ENCODE peak calls at places on chromosomes 12 and 14, in four cellular contexts. F is left cardiac atrium, M is dermis blood vessel endothelial cell, X is Right ventricle myocardium inferior. K is an unnamed sample.

GRCh38 chr12:124454735-124455134 is 112.7 kb downstream of the NCOR2 start:
- DNase-seq in F (no peak), M (no peak), X (no peak), K (no peak)

GRCh38 chr14:98170580-98170979 is 1101.4 kb downstream of the BCL11B start:
- DNase-seq in F (no peak), M (no peak), X (no peak), K (no peak)

GRCh38 chr12:118773956-118774723 is 207.2 kb upstream of the SRRM4 start:
- DNase-seq in F (no peak), M (no peak), X (no peak), K (no peak)

GRCh38 chr12:93229494-93230310 is 148.0 kb upstream of the NUDT4 start:
- DNase-seq in F (no peak), M (peak), X (no peak), K (peak)

GRCh38 chr12:15939111-15939510 is 28.0 kb downstream of the DERA start:
- DNase-seq in F (no peak), M (no peak), X (no peak), K (no peak)

GRCh38 chr12:84508325-84508861 is 404.2 kb downstream of the SLC6A15 start:
- DNase-seq in F (peak), M (no peak), X (peak), K (peak)

GRCh38 chr14:91388551-91388975 is 29.1 kb downstream of the CCDC88C start:
- DNase-seq in F (no peak), M (no peak), X (no peak), K (no peak)

GRCh38 chr12:21001778-21002177 is 129.2 kb upstream of the SLCO1B1 start:
- DNase-seq in F (no peak), M (no peak), X (no peak), K (no peak)

GRCh38 chr14:67343601-67344230 is 15.9 kb downstream of the ATP6V1D start:
- DNase-seq in F (no peak), M (peak), X (no peak), K (no peak)

GRCh38 chr12:126233625-126234024 is 1168.4 kb downstream of the AACS start:
- DNase-seq in F (no peak), M (no peak), X (no peak), K (peak)

GRCh38 chr14:91229743-91230200 is 14.7 kb downstream of the GPR68 start:
- DNase-seq in F (no peak), M (no peak), X (no peak), K (no peak)

K was measured in A673.